ENCODE peak calls at places on chromosomes 13 and 19, in five cellular contexts. K is activated naive CD8-positive, alpha-beta T cell treated with anti-CD3 and anti-CD28 coated beads, Interleukin-2, amount 10 ng/mL, durations not matched to agents 7 days and 5 days; M is progenitor cell of endocrine pancreas; U is neural progenitor cell; I is stimulated activated CD4-positive, alpha-beta T cell treated with anti-CD3 and anti-CD28 coated beads, Interleukin-2, amount 100 ng/mL, for 48 hours. L is an unnamed sample.

GRCh38 chr13:83077499-83077898 is 804.8 kb downstream of the SLITRK1 start:
- DNase-seq in K (no peak), M (no peak), U (no peak), I (no peak), L (no peak)

GRCh38 chr13:68608147-68608546 is 1378.0 kb upstream of the PCDH9 start:
- DNase-seq in K (no peak), M (no peak), U (no peak), I (no peak), L (no peak)

GRCh38 chr13:30331331-30331771 is 24.0 kb upstream of the KATNAL1 start:
- DNase-seq in K (no peak), M (no peak), U (no peak), I (no peak), L (no peak)

GRCh38 chr13:30114586-30115256 is 192.6 kb downstream of the KATNAL1 start:
- DNase-seq in K (peak; percentile 95), M (peak; percentile 94), U (peak; percentile 95), I (peak; percentile 96), L (peak; percentile 97)

GRCh38 chr13:112917731-112918130 is 51.3 kb upstream of the MCF2L start:
- DNase-seq in K (no peak), M (no peak), U (no peak), I (no peak), L (no peak)

GRCh38 chr13:35697281-35697680 is 220.8 kb upstream of the MAB21L1 start:
- DNase-seq in K (no peak), M (no peak), U (no peak), I (no peak), L (no peak)

GRCh38 chr13:87344176-87344575 is 327.0 kb upstream of the SLITRK5 start:
- DNase-seq in K (no peak), M (no peak), U (no peak), I (no peak), L (no peak)

GRCh38 chr13:24668955-24669354 is 11.3 kb upstream of the ATP12A start:
- DNase-seq in K (no peak), M (no peak), U (no peak), I (no peak), L (no peak)

GRCh38 chr13:83182845-83183244 is 699.4 kb downstream of the SLITRK1 start:
- DNase-seq in K (no peak), M (no peak), U (no peak), I (no peak), L (no peak)

GRCh38 chr13:104993708-104994107 is 1541.8 kb downstream of the EFNB2 start:
- DNase-seq in K (no peak), M (no peak), U (no peak), I (no peak), L (no peak)

GRCh38 chr13:29969286-29969685 is 118.9 kb upstream of the UBL3 start:
- DNase-seq in K (no peak), M (no peak), U (no peak), I (no peak), L (no peak)

GRCh38 chr19:10604460-10604980 is 17.4 kb upstream of the AP1M2 start:
- DNase-seq in K (peak; percentile 44), M (no peak), U (no peak), I (no peak), L (peak; percentile 35)

GRCh38 chr13:24254151-24254810 is 55.1 kb upstream of the C1QTNF9 start:
- DNase-seq in K (peak; percentile 57), M (no peak), U (no peak), I (no peak), L (peak; percentile 59)

GRCh38 chr19:38664503-38665211 is 17.2 kb downstream of the ACTN4 start:
- DNase-seq in K (no peak), M (no peak), U (no peak), I (no peak), L (no peak)

GRCh38 chr19:30076101-30076551 is 134.1 kb downstream of the URI1 start:
- DNase-seq in K (no peak), M (no peak), U (no peak), I (no peak), L (no peak)

GRCh38 chr13:26881154-26881553 is 120.6 kb upstream of the GPR12 start:
- DNase-seq in K (no peak), M (no peak), U (no peak), I (no peak), L (no peak)

GRCh38 chr19:13748169-13748884 is 16.0 kb upstream of the MRI1 start:
- DNase-seq in K (no peak), M (no peak), U (peak; percentile 31), I (no peak), L (peak; percentile 25)

GRCh38 chr19:2982556-2982955 is 5.2 kb downstream of the TLE6 start:
- DNase-seq in K (no peak), M (no peak), U (no peak), I (no peak), L (no peak)

GRCh38 chr19:47619763-47620162 is 10.8 kb downstream of the BICRA start:
- DNase-seq in K (no peak), M (no peak), U (peak; percentile 22), I (no peak), L (no peak)

GRCh38 chr19:5961969-5962945 is 15.7 kb downstream of the RANBP3 start:
- DNase-seq in K (peak; percentile 71), M (peak; percentile 27), U (no peak), I (no peak), L (peak; percentile 44)

GRCh38 chr19:38429055-38429810 is 3.2 kb upstream of the RASGRP4 start:
- DNase-seq in K (no peak), M (no peak), U (no peak), I (peak; percentile 38), L (peak; percentile 32)

GRCh38 chr13:28494861-28495585 is at the start of gene FLT1:
- DNase-seq in K (peak; percentile 63), M (peak; percentile 27), U (peak; percentile 80), I (peak; percentile 15), L (peak; percentile 48)

GRCh38 chr19:37963190-37963947 is 56.4 kb downstream of the SIPA1L3 start:
- DNase-seq in K (no peak), M (no peak), U (no peak), I (no peak), L (no peak)

GRCh38 chr19:49196527-49197240 is 39.1 kb downstream of the TRPM4 start:
- DNase-seq in K (no peak), M (no peak), U (no peak), I (no peak), L (no peak)

GRCh38 chr13:42009057-42009456 is 39.4 kb upstream of the DGKH start:
- DNase-seq in K (no peak), M (no peak), U (no peak), I (no peak), L (no peak)